ENCODE peak calls at places on chromosomes 12 and 14, in five cellular contexts. One of them, this sample, is unnamed.

GRCh38 chr14:60166144-60166543 is 946 bp upstream of the DHRS7 start:
- DNase-seq in activated T-cell treated with anti-CD3 and anti-CD28 coated beads for 48 hours: no peak
- DNase-seq in progenitor cell of endocrine pancreas: no peak
- DNase-seq in naive thymus-derived CD4-positive, alpha-beta T cell: no peak
- DNase-seq in activated CD8-positive, alpha-beta T cell treated with anti-CD3 and anti-CD28 coated beads for 36 hours: peak
- DNase-seq in this sample: no peak

GRCh38 chr12:71556471-71556870 is 107.2 kb downstream of the ZFC3H1 start:
- DNase-seq in activated T-cell treated with anti-CD3 and anti-CD28 coated beads for 48 hours: no peak
- DNase-seq in progenitor cell of endocrine pancreas: no peak
- DNase-seq in naive thymus-derived CD4-positive, alpha-beta T cell: no peak
- DNase-seq in activated CD8-positive, alpha-beta T cell treated with anti-CD3 and anti-CD28 coated beads for 36 hours: no peak
- DNase-seq in this sample: no peak

GRCh38 chr12:56271031-56271430 is 4.3 kb downstream of the COQ10A start:
- DNase-seq in activated T-cell treated with anti-CD3 and anti-CD28 coated beads for 48 hours: no peak
- DNase-seq in progenitor cell of endocrine pancreas: no peak
- DNase-seq in naive thymus-derived CD4-positive, alpha-beta T cell: no peak
- DNase-seq in activated CD8-positive, alpha-beta T cell treated with anti-CD3 and anti-CD28 coated beads for 36 hours: no peak
- DNase-seq in this sample: no peak

GRCh38 chr12:6778212-6778570 is 5.9 kb downstream of the LAG3 start:
- DNase-seq in activated T-cell treated with anti-CD3 and anti-CD28 coated beads for 48 hours: no peak
- DNase-seq in progenitor cell of endocrine pancreas: no peak
- DNase-seq in naive thymus-derived CD4-positive, alpha-beta T cell: no peak
- DNase-seq in activated CD8-positive, alpha-beta T cell treated with anti-CD3 and anti-CD28 coated beads for 36 hours: no peak
- DNase-seq in this sample: no peak

GRCh38 chr14:106670006-106670405 is 1143.6 kb downstream of the TMEM121 start:
- DNase-seq in activated T-cell treated with anti-CD3 and anti-CD28 coated beads for 48 hours: no peak
- DNase-seq in progenitor cell of endocrine pancreas: no peak
- DNase-seq in naive thymus-derived CD4-positive, alpha-beta T cell: no peak
- DNase-seq in activated CD8-positive, alpha-beta T cell treated with anti-CD3 and anti-CD28 coated beads for 36 hours: no peak
- DNase-seq in this sample: no peak

GRCh38 chr12:131351319-131352028 is 359.4 kb upstream of the SFSWAP start:
- DNase-seq in activated T-cell treated with anti-CD3 and anti-CD28 coated beads for 48 hours: no peak
- DNase-seq in progenitor cell of endocrine pancreas: no peak
- DNase-seq in naive thymus-derived CD4-positive, alpha-beta T cell: no peak
- DNase-seq in activated CD8-positive, alpha-beta T cell treated with anti-CD3 and anti-CD28 coated beads for 36 hours: peak
- DNase-seq in this sample: no peak

GRCh38 chr14:105411017-105411941 is 8.3 kb upstream of the MTA1 start:
- DNase-seq in activated T-cell treated with anti-CD3 and anti-CD28 coated beads for 48 hours: no peak
- DNase-seq in progenitor cell of endocrine pancreas: no peak
- DNase-seq in naive thymus-derived CD4-positive, alpha-beta T cell: no peak
- DNase-seq in activated CD8-positive, alpha-beta T cell treated with anti-CD3 and anti-CD28 coated beads for 36 hours: peak
- DNase-seq in this sample: peak

GRCh38 chr12:24491968-24492367 is 456.9 kb downstream of the BCAT1 start:
- DNase-seq in activated T-cell treated with anti-CD3 and anti-CD28 coated beads for 48 hours: no peak
- DNase-seq in progenitor cell of endocrine pancreas: no peak
- DNase-seq in naive thymus-derived CD4-positive, alpha-beta T cell: no peak
- DNase-seq in activated CD8-positive, alpha-beta T cell treated with anti-CD3 and anti-CD28 coated beads for 36 hours: no peak
- DNase-seq in this sample: no peak

GRCh38 chr12:65637774-65638173 is 186.5 kb upstream of the HMGA2 start:
- DNase-seq in activated T-cell treated with anti-CD3 and anti-CD28 coated beads for 48 hours: no peak
- DNase-seq in progenitor cell of endocrine pancreas: no peak
- DNase-seq in naive thymus-derived CD4-positive, alpha-beta T cell: no peak
- DNase-seq in activated CD8-positive, alpha-beta T cell treated with anti-CD3 and anti-CD28 coated beads for 36 hours: no peak
- DNase-seq in this sample: no peak

GRCh38 chr12:116517431-116518045 is 41.6 kb upstream of the MAP1LC3B2 start:
- DNase-seq in activated T-cell treated with anti-CD3 and anti-CD28 coated beads for 48 hours: no peak
- DNase-seq in progenitor cell of endocrine pancreas: no peak
- DNase-seq in naive thymus-derived CD4-positive, alpha-beta T cell: no peak
- DNase-seq in activated CD8-positive, alpha-beta T cell treated with anti-CD3 and anti-CD28 coated beads for 36 hours: no peak
- DNase-seq in this sample: no peak

GRCh38 chr14:78921856-78922255 is 751.7 kb downstream of the NRXN3 start:
- DNase-seq in activated T-cell treated with anti-CD3 and anti-CD28 coated beads for 48 hours: no peak
- DNase-seq in progenitor cell of endocrine pancreas: no peak
- DNase-seq in naive thymus-derived CD4-positive, alpha-beta T cell: no peak
- DNase-seq in activated CD8-positive, alpha-beta T cell treated with anti-CD3 and anti-CD28 coated beads for 36 hours: no peak
- DNase-seq in this sample: no peak

GRCh38 chr12:139585-139984 is 73.0 kb downstream of the IQSEC3 start:
- DNase-seq in activated T-cell treated with anti-CD3 and anti-CD28 coated beads for 48 hours: no peak
- DNase-seq in progenitor cell of endocrine pancreas: no peak
- DNase-seq in naive thymus-derived CD4-positive, alpha-beta T cell: no peak
- DNase-seq in activated CD8-positive, alpha-beta T cell treated with anti-CD3 and anti-CD28 coated beads for 36 hours: no peak
- DNase-seq in this sample: no peak

GRCh38 chr12:62656576-62657362 is 190.1 kb downstream of the MON2 start:
- DNase-seq in activated T-cell treated with anti-CD3 and anti-CD28 coated beads for 48 hours: no peak
- DNase-seq in progenitor cell of endocrine pancreas: no peak
- DNase-seq in naive thymus-derived CD4-positive, alpha-beta T cell: no peak
- DNase-seq in activated CD8-positive, alpha-beta T cell treated with anti-CD3 and anti-CD28 coated beads for 36 hours: no peak
- DNase-seq in this sample: no peak

GRCh38 chr14:97571861-97572555 is 774.8 kb downstream of the VRK1 start:
- DNase-seq in activated T-cell treated with anti-CD3 and anti-CD28 coated beads for 48 hours: no peak
- DNase-seq in progenitor cell of endocrine pancreas: no peak
- DNase-seq in naive thymus-derived CD4-positive, alpha-beta T cell: no peak
- DNase-seq in activated CD8-positive, alpha-beta T cell treated with anti-CD3 and anti-CD28 coated beads for 36 hours: no peak
- DNase-seq in this sample: no peak

GRCh38 chr14:23252420-23253333 is 14.9 kb downstream of the RNF212B start:
- DNase-seq in activated T-cell treated with anti-CD3 and anti-CD28 coated beads for 48 hours: no peak
- DNase-seq in progenitor cell of endocrine pancreas: no peak
- DNase-seq in naive thymus-derived CD4-positive, alpha-beta T cell: no peak
- DNase-seq in activated CD8-positive, alpha-beta T cell treated with anti-CD3 and anti-CD28 coated beads for 36 hours: no peak
- DNase-seq in this sample: no peak

GRCh38 chr14:50772361-50772760 is 58.6 kb downstream of the NIN start:
- DNase-seq in activated T-cell treated with anti-CD3 and anti-CD28 coated beads for 48 hours: no peak
- DNase-seq in progenitor cell of endocrine pancreas: no peak
- DNase-seq in naive thymus-derived CD4-positive, alpha-beta T cell: no peak
- DNase-seq in activated CD8-positive, alpha-beta T cell treated with anti-CD3 and anti-CD28 coated beads for 36 hours: no peak
- DNase-seq in this sample: no peak

GRCh38 chr12:16359512-16360491 is 12.4 kb downstream of the MGST1 start:
- DNase-seq in activated T-cell treated with anti-CD3 and anti-CD28 coated beads for 48 hours: peak
- DNase-seq in progenitor cell of endocrine pancreas: peak
- DNase-seq in naive thymus-derived CD4-positive, alpha-beta T cell: no peak
- DNase-seq in activated CD8-positive, alpha-beta T cell treated with anti-CD3 and anti-CD28 coated beads for 36 hours: peak
- DNase-seq in this sample: peak

GRCh38 chr14:61631044-61631692 is 64.1 kb upstream of the HIF1A start:
- DNase-seq in activated T-cell treated with anti-CD3 and anti-CD28 coated beads for 48 hours: no peak
- DNase-seq in progenitor cell of endocrine pancreas: no peak
- DNase-seq in naive thymus-derived CD4-positive, alpha-beta T cell: no peak
- DNase-seq in activated CD8-positive, alpha-beta T cell treated with anti-CD3 and anti-CD28 coated beads for 36 hours: no peak
- DNase-seq in this sample: no peak

GRCh38 chr12:80129895-80130535 is 30.7 kb downstream of the OTOGL start:
- DNase-seq in activated T-cell treated with anti-CD3 and anti-CD28 coated beads for 48 hours: no peak
- DNase-seq in progenitor cell of endocrine pancreas: no peak
- DNase-seq in naive thymus-derived CD4-positive, alpha-beta T cell: no peak
- DNase-seq in activated CD8-positive, alpha-beta T cell treated with anti-CD3 and anti-CD28 coated beads for 36 hours: no peak
- DNase-seq in this sample: no peak

GRCh38 chr14:24851837-24852236 is 198.1 kb downstream of the STXBP6 start:
- DNase-seq in activated T-cell treated with anti-CD3 and anti-CD28 coated beads for 48 hours: no peak
- DNase-seq in progenitor cell of endocrine pancreas: no peak
- DNase-seq in naive thymus-derived CD4-positive, alpha-beta T cell: no peak
- DNase-seq in activated CD8-positive, alpha-beta T cell treated with anti-CD3 and anti-CD28 coated beads for 36 hours: no peak
- DNase-seq in this sample: no peak

GRCh38 chr14:96098309-96098998 is 59.3 kb downstream of the C14orf132 start:
- DNase-seq in activated T-cell treated with anti-CD3 and anti-CD28 coated beads for 48 hours: no peak
- DNase-seq in progenitor cell of endocrine pancreas: peak
- DNase-seq in naive thymus-derived CD4-positive, alpha-beta T cell: no peak
- DNase-seq in activated CD8-positive, alpha-beta T cell treated with anti-CD3 and anti-CD28 coated beads for 36 hours: peak
- DNase-seq in this sample: peak

GRCh38 chr12:109902866-109903265 is 2.8 kb downstream of the TCHP start:
- DNase-seq in activated T-cell treated with anti-CD3 and anti-CD28 coated beads for 48 hours: no peak
- DNase-seq in progenitor cell of endocrine pancreas: no peak
- DNase-seq in naive thymus-derived CD4-positive, alpha-beta T cell: no peak
- DNase-seq in activated CD8-positive, alpha-beta T cell treated with anti-CD3 and anti-CD28 coated beads for 36 hours: no peak
- DNase-seq in this sample: no peak

GRCh38 chr12:132500856-132501180 is 10.9 kb downstream of the FBRSL1 start:
- DNase-seq in activated T-cell treated with anti-CD3 and anti-CD28 coated beads for 48 hours: no peak
- DNase-seq in progenitor cell of endocrine pancreas: no peak
- DNase-seq in naive thymus-derived CD4-positive, alpha-beta T cell: no peak
- DNase-seq in activated CD8-positive, alpha-beta T cell treated with anti-CD3 and anti-CD28 coated beads for 36 hours: no peak
- DNase-seq in this sample: no peak

GRCh38 chr14:90319634-90320541 is 11.9 kb downstream of the NRDE2 start:
- DNase-seq in activated T-cell treated with anti-CD3 and anti-CD28 coated beads for 48 hours: no peak
- DNase-seq in progenitor cell of endocrine pancreas: no peak
- DNase-seq in naive thymus-derived CD4-positive, alpha-beta T cell: no peak
- DNase-seq in activated CD8-positive, alpha-beta T cell treated with anti-CD3 and anti-CD28 coated beads for 36 hours: peak
- DNase-seq in this sample: no peak